ENCODE peak calls at places on chromosomes 12 and 14, in ten cellular contexts. T is GM23338; K is left ventricle myocardium inferior; H is fibroblast of lung; X is CD8-positive, alpha-beta T cell; W is A549; P is sigmoid colon; G is colonic mucosa; V is GM23248; L is small intestine. J is an unnamed sample. For H3K4me1, the result is how much of the 10 kb centered on the place peaks cover.

GRCh38 chr12:75389061-75389460 is 1.8 kb upstream of the GLIPR1L2 start:
- DNase-seq in T (no peak), K (no peak), H (peak), X (no peak), W (peak), P (no peak), G (no peak), V (peak), L (peak), J (peak)

GRCh38 chr12:113759135-113759534 is 207.0 kb downstream of the RBM19 start:
- DNase-seq in T (no peak), K (no peak), H (no peak), X (no peak), W (no peak), P (no peak), G (no peak), V (no peak), L (no peak), J (no peak)

GRCh38 chr12:2198088-2198501 is 145.3 kb downstream of the CACNA1C start:
- DNase-seq in T (peak), K (no peak), H (peak), X (no peak), W (no peak), P (peak), G (no peak), V (peak), L (peak), J (peak)

GRCh38 chr14:58836303-58836702 is 198.5 kb downstream of the DACT1 start:
- DNase-seq in T (no peak), K (no peak), H (peak), X (no peak), W (no peak), P (no peak), G (no peak), V (no peak), L (no peak), J (no peak)

GRCh38 chr12:75831413-75831812 is 200.2 kb downstream of the PHLDA1 start:
- DNase-seq in T (no peak), K (no peak), H (peak), X (no peak), W (no peak), P (no peak), G (no peak), V (no peak), L (no peak), J (no peak)

GRCh38 chr14:68554231-68554630 is 238.6 kb downstream of the ZFP36L1 start:
- DNase-seq in T (peak), K (no peak), H (no peak), X (no peak), W (no peak), P (no peak), G (no peak), V (no peak), L (no peak), J (no peak)

GRCh38 chr12:115922952-115923564 is 354.4 kb downstream of the MED13L start:
- DNase-seq in T (peak), K (no peak), H (no peak), X (no peak), W (peak), P (no peak), G (no peak), V (peak), L (peak), J (peak)

GRCh38 chr12:110355080-110355479 is 48.4 kb downstream of the ANAPC7 start:
- DNase-seq in T (peak), K (no peak), H (peak), X (no peak), W (peak), P (no peak), G (no peak), V (peak), L (peak), J (peak)

GRCh38 chr12:100391856-100392255 is 35.0 kb downstream of the SLC17A8 start:
- DNase-seq in T (no peak), K (no peak), H (no peak), X (no peak), W (peak), P (no peak), G (peak), V (peak), L (peak), J (peak)

GRCh38 chr12:110563702-110564470 is 19.2 kb downstream of the PPTC7 start:
- DNase-seq in T (no peak), K (no peak), H (peak), X (no peak), W (no peak), P (no peak), G (no peak), V (peak), L (no peak), J (peak)

GRCh38 chr12:123056053-123056452 is 75.6 kb downstream of the ARL6IP4 start:
- DNase-seq in T (no peak), K (no peak), H (peak), X (no peak), W (peak), P (no peak), G (no peak), V (no peak), L (no peak), J (peak)

GRCh38 chr14:89212386-89213235 is 204.4 kb downstream of the FOXN3 start:
- DNase-seq in T (no peak), K (no peak), H (no peak), X (no peak), W (no peak), P (no peak), G (no peak), V (no peak), L (no peak), J (no peak)

GRCh38 chr14:104317975-104318557 is 179.7 kb downstream of the KIF26A start:
- DNase-seq in T (no peak), K (no peak), H (no peak), X (no peak), W (no peak), P (no peak), G (peak), V (no peak), L (no peak), J (no peak)

GRCh38 chr14:105533811-105534498 is 7.6 kb downstream of the TMEM121 start:
- DNase-seq in T (no peak), K (no peak), H (no peak), X (no peak), W (no peak), P (peak), G (no peak), V (no peak), L (no peak), J (no peak)
- H3K4me1 ChIP-seq in T (under half), K (under half), H (under half), X (under half), W (under half), P (under half), G (under half), V (under half), L (under half), J (under half)

DNA sequence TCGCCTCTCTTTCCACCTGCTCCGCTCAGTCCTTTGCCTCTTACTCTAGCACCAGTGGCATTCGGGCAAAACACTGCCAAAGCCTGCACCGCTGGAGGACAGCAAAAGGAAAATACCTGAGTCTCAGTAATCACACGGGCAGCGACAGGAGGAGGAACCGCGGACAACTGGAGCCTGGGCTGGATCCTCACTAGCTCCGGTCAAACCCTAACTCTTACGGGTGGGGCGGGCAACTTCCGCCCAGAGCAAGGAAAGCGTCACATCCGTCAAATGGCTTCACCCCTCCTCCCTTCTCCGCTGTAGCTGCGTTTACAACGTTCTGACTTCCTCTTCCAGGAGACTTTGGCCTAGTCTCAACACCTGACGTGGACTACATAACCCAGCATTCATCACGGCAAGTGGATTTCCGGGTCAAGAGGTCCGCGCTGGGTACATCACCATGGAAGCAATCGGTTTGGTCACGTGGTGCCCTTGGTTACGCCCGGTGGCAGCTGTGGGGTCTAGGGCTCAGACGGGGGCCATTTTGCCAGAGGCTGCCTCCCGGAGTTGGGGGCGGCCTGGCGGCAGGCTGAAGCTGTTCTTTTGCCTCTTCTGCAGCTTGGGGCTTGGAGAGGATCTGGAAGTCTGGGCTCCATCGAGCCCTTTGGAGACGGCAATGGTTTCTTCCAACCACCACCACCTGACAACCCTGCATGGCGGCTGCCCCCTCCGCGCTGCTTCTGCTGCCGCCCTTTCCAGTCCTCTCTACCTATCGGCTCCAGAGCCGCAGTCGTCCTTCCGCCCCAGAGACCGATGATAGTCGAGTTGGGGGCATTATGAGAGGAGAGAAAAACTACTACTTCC is at the start of the genes KLHL28 and TOGARAM1:
- DNase-seq in T (peak), K (peak), H (peak), X (peak), W (peak), P (peak), G (peak), V (peak), L (peak), J (peak)
- H3K4me1 ChIP-seq in T (under half), K (half or more), H (under half), X (under half), W (under half), P (half or more), G (under half), V (under half), L (under half), J (under half)

GRCh38 chr12:121355818-121356217 is 3.6 kb upstream of the ANAPC5 start:
- DNase-seq in T (no peak), K (no peak), H (no peak), X (no peak), W (no peak), P (no peak), G (no peak), V (no peak), L (no peak), J (no peak)
- H3K4me1 ChIP-seq in T (under half), K (under half), H (under half), X (under half), W (under half), P (under half), G (under half), V (under half), L (under half), J (under half)

DNA sequence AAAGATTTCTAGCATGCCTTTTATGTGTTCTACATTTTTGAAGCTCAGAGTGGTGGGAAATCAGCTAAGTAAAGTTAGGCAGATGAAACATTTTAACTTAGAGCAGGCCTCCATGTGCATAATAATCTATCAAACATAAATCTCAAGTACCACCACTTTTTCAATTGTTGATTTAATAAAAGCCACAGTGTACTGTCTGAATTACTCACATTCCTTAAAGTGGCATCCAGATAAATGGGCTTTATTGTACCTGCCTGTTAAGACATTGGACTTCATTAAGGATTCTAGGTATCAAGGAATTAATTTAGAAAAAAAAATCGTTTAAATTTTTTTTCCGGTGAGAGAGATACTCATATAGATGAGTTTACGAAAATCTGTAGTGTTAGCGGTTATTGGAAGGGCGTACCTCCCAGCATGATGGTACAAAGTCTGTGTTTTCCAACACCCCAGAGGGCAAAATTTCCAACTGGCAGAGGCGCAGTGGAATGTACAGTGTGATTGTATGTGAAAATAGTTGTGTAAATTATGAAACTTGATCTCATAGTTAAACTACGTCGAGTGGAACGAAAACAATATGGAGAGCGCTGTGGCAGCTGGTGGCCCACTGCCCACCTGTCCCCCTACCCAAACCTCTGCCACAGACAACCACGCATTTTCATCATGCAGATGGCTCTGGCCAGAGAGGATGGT is 25.0 kb downstream of the ELK3 start:
- DNase-seq in T (no peak), K (no peak), H (no peak), X (no peak), W (peak), P (no peak), G (no peak), V (no peak), L (no peak), J (no peak)
- H3K4me1 ChIP-seq in T (under half), K (half or more), H (under half), X (under half), W (half or more), P (under half), G (under half), V (under half), L (under half), J (under half)

GRCh38 chr12:86834217-86834616 is 578.0 kb upstream of the MGAT4C start:
- DNase-seq in T (no peak), K (no peak), H (no peak), X (no peak), W (no peak), P (no peak), G (no peak), V (no peak), L (no peak), J (no peak)
- H3K4me1 ChIP-seq in T (under half), K (under half), H (under half), X (under half), W (under half), P (under half), G (under half), V (under half), L (under half), J (under half)

GRCh38 chr12:69243099-69244084 is 4.0 kb downstream of the CPSF6 start:
- DNase-seq in T (no peak), K (no peak), H (no peak), X (no peak), W (no peak), P (no peak), G (no peak), V (no peak), L (no peak), J (no peak)
- H3K4me1 ChIP-seq in T (under half), K (half or more), H (under half), X (half or more), W (under half), P (half or more), G (under half), V (under half), L (under half), J (under half)

GRCh38 chr12:47801904-47802246 is 17.8 kb downstream of the HDAC7 start:
- DNase-seq in T (no peak), K (no peak), H (no peak), X (no peak), W (no peak), P (no peak), G (no peak), V (no peak), L (no peak), J (no peak)
- H3K4me1 ChIP-seq in T (under half), K (half or more), H (under half), X (half or more), W (under half), P (half or more), G (under half), V (under half), L (under half), J (half or more)

J was measured in adipocyte.